ENCODE peak calls at places on chromosomes 6 and 20, in four cellular contexts. One of them, this sample, is unnamed.

GRCh38 chr6:150940951-150941350 is 75.4 kb downstream of the MTHFD1L start:
- DNase-seq in mucosa of descending colon: no peak
- DNase-seq in stimulated activated CD8-positive, alpha-beta memory T cell treated with anti-CD3 and anti-CD28 coated beads, Interleukin-15, amount 100 ng/mL, for 48 hours: no peak
- DNase-seq in HFFc6: no peak
- DNase-seq in this sample: no peak

GRCh38 chr6:108661982-108662381 is 101.3 kb downstream of the FOXO3 start:
- DNase-seq in HFFc6: no peak
- DNase-seq in mucosa of descending colon: no peak
- DNase-seq in stimulated activated CD8-positive, alpha-beta memory T cell treated with anti-CD3 and anti-CD28 coated beads, Interleukin-15, amount 100 ng/mL, for 48 hours: no peak
- DNase-seq in this sample: no peak

GRCh38 chr6:148464319-148465010 is 121.8 kb downstream of the SASH1 start:
- DNase-seq in stimulated activated CD8-positive, alpha-beta memory T cell treated with anti-CD3 and anti-CD28 coated beads, Interleukin-15, amount 100 ng/mL, for 48 hours: no peak
- DNase-seq in HFFc6: peak; percentile 76
- DNase-seq in mucosa of descending colon: no peak
- DNase-seq in this sample: peak; percentile 77

GRCh38 chr6:7590918-7591302 is 912 bp downstream of the SNRNP48 start:
- DNase-seq in stimulated activated CD8-positive, alpha-beta memory T cell treated with anti-CD3 and anti-CD28 coated beads, Interleukin-15, amount 100 ng/mL, for 48 hours: no peak
- DNase-seq in HFFc6: no peak
- DNase-seq in mucosa of descending colon: no peak
- DNase-seq in this sample: no peak

GRCh38 chr20:53162251-53162835 is 190.2 kb downstream of the TSHZ2 start:
- DNase-seq in HFFc6: peak; percentile 5
- DNase-seq in stimulated activated CD8-positive, alpha-beta memory T cell treated with anti-CD3 and anti-CD28 coated beads, Interleukin-15, amount 100 ng/mL, for 48 hours: no peak
- DNase-seq in mucosa of descending colon: no peak
- DNase-seq in this sample: no peak

GRCh38 chr6:96816182-96816888 is 20.9 kb downstream of the GPR63 start:
- DNase-seq in mucosa of descending colon: no peak
- DNase-seq in HFFc6: no peak
- DNase-seq in stimulated activated CD8-positive, alpha-beta memory T cell treated with anti-CD3 and anti-CD28 coated beads, Interleukin-15, amount 100 ng/mL, for 48 hours: no peak
- DNase-seq in this sample: no peak

GRCh38 chr6:63351995-63352586 is 32.3 kb upstream of the LGSN start:
- DNase-seq in mucosa of descending colon: no peak
- DNase-seq in HFFc6: peak; percentile 68
- DNase-seq in stimulated activated CD8-positive, alpha-beta memory T cell treated with anti-CD3 and anti-CD28 coated beads, Interleukin-15, amount 100 ng/mL, for 48 hours: no peak
- DNase-seq in this sample: no peak

GRCh38 chr20:19789009-19789408 is 31.0 kb downstream of the RIN2 start:
- DNase-seq in stimulated activated CD8-positive, alpha-beta memory T cell treated with anti-CD3 and anti-CD28 coated beads, Interleukin-15, amount 100 ng/mL, for 48 hours: no peak
- DNase-seq in HFFc6: no peak
- DNase-seq in mucosa of descending colon: no peak
- DNase-seq in this sample: no peak

GRCh38 chr6:129606664-129607063 is 103.3 kb downstream of the ARHGAP18 start:
- DNase-seq in HFFc6: no peak
- DNase-seq in mucosa of descending colon: no peak
- DNase-seq in stimulated activated CD8-positive, alpha-beta memory T cell treated with anti-CD3 and anti-CD28 coated beads, Interleukin-15, amount 100 ng/mL, for 48 hours: no peak
- DNase-seq in this sample: no peak

GRCh38 chr20:56914532-56914931 is 285.4 kb downstream of the TFAP2C start:
- DNase-seq in mucosa of descending colon: no peak
- DNase-seq in HFFc6: no peak
- DNase-seq in stimulated activated CD8-positive, alpha-beta memory T cell treated with anti-CD3 and anti-CD28 coated beads, Interleukin-15, amount 100 ng/mL, for 48 hours: no peak
- DNase-seq in this sample: no peak

GRCh38 chr20:23094927-23095326 is 8.8 kb upstream of the CD93 start:
- DNase-seq in mucosa of descending colon: no peak
- DNase-seq in HFFc6: no peak
- DNase-seq in stimulated activated CD8-positive, alpha-beta memory T cell treated with anti-CD3 and anti-CD28 coated beads, Interleukin-15, amount 100 ng/mL, for 48 hours: no peak
- DNase-seq in this sample: no peak

GRCh38 chr20:15220778-15221565 is 883.6 kb upstream of the FLRT3 start:
- DNase-seq in stimulated activated CD8-positive, alpha-beta memory T cell treated with anti-CD3 and anti-CD28 coated beads, Interleukin-15, amount 100 ng/mL, for 48 hours: no peak
- DNase-seq in HFFc6: no peak
- DNase-seq in mucosa of descending colon: no peak
- DNase-seq in this sample: no peak

This sample was measured in heart right ventricle.